ENCODE peak calls at places on chromosome 15, in eight cellular contexts. W is lower lobe of right lung, B is heart right ventricle, I is mesenchymal stem cell, J is testis, T is upper lobe of left lung, U is thoracic aorta, Y is AG04450. H is an unnamed sample. For H3K9me3, the result is how much of the 10 kb centered on the place peaks cover.

GRCh38 chr15:19992428-19992827 is 549.2 kb downstream of the GOLGA6L6 start:
- DNase-seq in Y (no peak), T (no peak), U (no peak), B (no peak), I (no peak), W (no peak), J (no peak), H (no peak)

GRCh38 chr15:65619636-65620290 is 2.0 kb upstream of the SLC24A1 start:
- DNase-seq in Y (no peak), T (no peak), I (no peak), J (no peak), U (no peak), W (no peak), B (no peak), H (no peak)

GRCh38 chr15:95869920-95870319 is 460.6 kb upstream of the NR2F2 start:
- DNase-seq in I (no peak), U (no peak), J (no peak), W (no peak), B (no peak), Y (no peak), T (no peak), H (no peak)

GRCh38 chr15:63945005-63945788 is 101.1 kb downstream of the DAPK2 start:
- DNase-seq in I (peak), J (peak), W (peak), U (no peak), T (peak), Y (no peak), B (peak), H (peak)

GRCh38 chr15:61119556-61119955 is 109.5 kb downstream of the RORA start:
- DNase-seq in U (no peak), W (no peak), J (no peak), I (no peak), Y (no peak), B (no peak), T (no peak), H (no peak)

GRCh38 chr15:67114046-67114445 is 48.6 kb downstream of the SMAD3 start:
- DNase-seq in T (no peak), Y (no peak), W (no peak), J (no peak), U (no peak), B (no peak), I (no peak), H (no peak)

GRCh38 chr15:94238539-94239118 is 7.3 kb downstream of the MCTP2 start:
- DNase-seq in I (no peak), Y (no peak), J (no peak), W (no peak), T (no peak), B (no peak), U (no peak), H (no peak)

GRCh38 chr15:55279746-55280351 is 9.8 kb downstream of the RAB27A start:
- DNase-seq in Y (peak), J (no peak), T (peak), W (no peak), B (no peak), U (no peak), I (peak), H (no peak)

GRCh38 chr15:74242296-74242929 is 6.3 kb downstream of the CCDC33 start:
- DNase-seq in I (peak), B (no peak), J (no peak), U (peak), T (peak), W (no peak), Y (no peak), H (no peak)

GRCh38 chr15:86611392-86612040 is 531.8 kb downstream of the AGBL1 start:
- DNase-seq in T (no peak), B (no peak), I (peak), U (no peak), W (no peak), J (no peak), Y (no peak), H (no peak)

GRCh38 chr15:77497108-77497737 is 76.5 kb downstream of the HMG20A start:
- DNase-seq in T (no peak), U (no peak), J (peak), W (no peak), Y (no peak), I (peak), B (peak), H (no peak)

GRCh38 chr15:85125056-85125661 is 143.5 kb downstream of the PDE8A start:
- DNase-seq in I (peak), T (no peak), B (no peak), W (no peak), U (no peak), Y (no peak), J (no peak), H (no peak)

GRCh38 chr15:66842710-66843441 is 140.8 kb downstream of the SMAD6 start:
- DNase-seq in Y (no peak), J (peak), T (peak), B (peak), U (peak), W (peak), I (peak), H (no peak)

GRCh38 chr15:69780981-69781380 is 316.7 kb downstream of the TLE3 start:
- DNase-seq in T (no peak), W (no peak), J (no peak), U (no peak), I (no peak), B (no peak), Y (no peak), H (no peak)

GRCh38 chr15:71195242-71195641 is 80.0 kb downstream of the THSD4 start:
- DNase-seq in U (no peak), Y (no peak), B (no peak), J (no peak), W (no peak), T (no peak), I (no peak), H (no peak)

GRCh38 chr15:58526647-58527192 is 94.9 kb downstream of the LIPC start:
- DNase-seq in U (no peak), T (peak), B (no peak), W (no peak), J (no peak), I (no peak), Y (no peak), H (no peak)

GRCh38 chr15:56608140-56608778 is 125.0 kb downstream of the ZNF280D start:
- DNase-seq in I (peak), B (no peak), J (no peak), T (no peak), U (no peak), Y (no peak), W (no peak), H (no peak)

GRCh38 chr15:35173444-35174118 is 88.5 kb upstream of the NANOGP8 start:
- DNase-seq in J (no peak), U (no peak), Y (no peak), I (peak), B (no peak), W (no peak), T (no peak), H (no peak)

GRCh38 chr15:76866008-76866407 is 39.1 kb downstream of the SCAPER start:
- DNase-seq in J (no peak), B (no peak), Y (no peak), T (no peak), U (no peak), W (no peak), I (peak), H (no peak)

GRCh38 chr15:77508541-77509505 is 88.1 kb downstream of the HMG20A start:
- DNase-seq in T (peak), I (peak), B (peak), J (peak), Y (no peak), U (no peak), W (peak), H (no peak)

GRCh38 chr15:29925227-29926082 is 103.2 kb upstream of the TJP1 start:
- DNase-seq in T (peak), J (peak), W (peak), Y (peak), I (peak), B (peak), U (no peak), H (no peak)

GRCh38 chr15:84725001-84725491 is 9.1 kb upstream of the SEC11A start:
- DNase-seq in J (peak), B (no peak), Y (no peak), I (no peak), T (peak), U (no peak), W (peak), H (no peak)

GRCh38 chr15:36807134-36807764 is 227.8 kb downstream of the CDIN1 start:
- DNase-seq in B (no peak), Y (no peak), I (no peak), W (no peak), T (no peak), U (no peak), J (no peak), H (no peak)

GRCh38 chr15:52018693-52019393 is at the start of gene MAPK6:
- DNase-seq in I (peak), W (peak), U (peak), B (peak), Y (peak), J (peak), T (peak), H (peak)

GRCh38 chr15:72319360-72319984 is 485 bp downstream of the CELF6 start:
- DNase-seq in J (peak), W (peak), U (no peak), B (peak), Y (no peak), T (peak), I (peak), H (no peak)

GRCh38 chr15:101139986-101140696 is 111.7 kb downstream of the CHSY1 start:
- DNase-seq in Y (no peak), T (no peak), W (peak), I (no peak), J (no peak), U (no peak), B (no peak), H (no peak)

GRCh38 chr15:73150831-73151230 is 98.6 kb downstream of the NEO1 start:
- DNase-seq in I (no peak), J (no peak), T (no peak), Y (no peak), U (no peak), W (no peak), B (no peak), H (no peak)

GRCh38 chr15:99703603-99704443 is 29.4 kb downstream of the LYSMD4 start:
- DNase-seq in T (no peak), U (no peak), Y (peak), B (no peak), J (peak), I (peak), W (no peak), H (no peak)

GRCh38 chr15:78201281-78202190 is 32.8 kb downstream of the ACSBG1 start:
- DNase-seq in U (no peak), B (no peak), T (no peak), Y (no peak), W (peak), J (peak), I (no peak), H (no peak)

GRCh38 chr15:77018796-77019475 is 24.0 kb downstream of the PSTPIP1 start:
- DNase-seq in I (no peak), B (no peak), T (no peak), U (no peak), W (no peak), Y (no peak), J (no peak), H (no peak)

GRCh38 chr15:64232400-64232799 is 69.6 kb upstream of the PPIB start:
- DNase-seq in J (no peak), W (no peak), T (no peak), Y (no peak), U (no peak), B (no peak), I (peak), H (no peak)

GRCh38 chr15:35168464-35168863 is 83.4 kb upstream of the NANOGP8 start:
- DNase-seq in I (peak), Y (peak), T (no peak), W (no peak), B (no peak), J (no peak), U (no peak), H (no peak)

GRCh38 chr15:86854186-86854585 is 774.5 kb downstream of the AGBL1 start:
- DNase-seq in B (no peak), Y (no peak), W (no peak), J (no peak), I (no peak), U (no peak), T (no peak), H (no peak)

GRCh38 chr15:61888074-61888780 is 172.0 kb downstream of the VPS13C start:
- DNase-seq in W (no peak), T (no peak), B (no peak), Y (no peak), I (no peak), J (no peak), U (no peak), H (no peak)

GRCh38 chr15:60763668-60764067 is 284.7 kb upstream of the ICE2 start:
- DNase-seq in W (no peak), B (no peak), J (no peak), I (no peak), T (no peak), U (no peak), Y (no peak), H (no peak)

GRCh38 chr15:57395292-57395691 is 19.0 kb downstream of the CGNL1 start:
- DNase-seq in U (no peak), T (no peak), J (no peak), I (peak), W (no peak), B (no peak), Y (no peak), H (no peak)

GRCh38 chr15:98120561-98120960 is 160.1 kb downstream of the ARRDC4 start:
- DNase-seq in T (no peak), J (no peak), Y (no peak), B (no peak), U (no peak), I (no peak), W (no peak), H (no peak)

GRCh38 chr15:63048986-63049665 is 6.6 kb downstream of the TPM1 start:
- DNase-seq in Y (no peak), J (peak), I (peak), W (peak), B (peak), T (peak), U (no peak), H (no peak)

GRCh38 chr15:79919090-79919748 is 22.4 kb upstream of the MTHFS start:
- DNase-seq in B (no peak), J (no peak), I (no peak), U (no peak), T (no peak), Y (no peak), W (no peak), H (no peak)
- H3K9me3 ChIP-seq in B (half or more), J (under half), I (half or more), U (half or more), T (under half), Y (half or more), W (half or more), H (under half)

DNA sequence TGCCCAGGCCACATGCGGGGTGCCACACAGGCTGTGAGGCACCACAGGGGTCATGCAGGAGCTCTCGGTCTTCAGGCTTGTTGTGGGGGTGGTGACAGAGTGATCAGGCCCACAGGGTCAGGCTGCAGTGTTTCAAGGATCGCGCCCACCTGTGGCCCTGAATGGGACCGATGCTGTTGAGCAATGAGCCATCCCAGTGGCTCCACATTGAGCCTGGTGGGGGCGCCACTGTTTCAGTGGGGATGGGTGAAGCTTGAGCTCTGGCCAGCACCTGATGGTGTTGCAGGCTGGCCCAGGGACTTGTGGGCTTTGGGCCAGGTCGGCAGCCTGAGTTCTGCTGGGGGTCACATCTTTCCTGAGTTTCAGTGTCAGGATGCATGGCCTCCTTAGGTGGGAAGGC is 230.1 kb downstream of the UBE3A start:
- DNase-seq in Y (no peak), U (no peak), J (no peak), T (no peak), W (no peak), B (no peak), I (no peak), H (no peak)
- H3K9me3 ChIP-seq in Y (half or more), U (under half), J (under half), T (under half), W (under half), B (under half), I (under half), H (under half)

GRCh38 chr15:25056484-25057429 is 102.0 kb downstream of the SNRPN start:
- DNase-seq in U (no peak), T (peak), W (no peak), Y (no peak), J (peak), B (no peak), I (no peak), H (no peak)
- H3K9me3 ChIP-seq in U (half or more), T (half or more), W (half or more), Y (half or more), J (under half), B (half or more), I (half or more), H (half or more)

DNA sequence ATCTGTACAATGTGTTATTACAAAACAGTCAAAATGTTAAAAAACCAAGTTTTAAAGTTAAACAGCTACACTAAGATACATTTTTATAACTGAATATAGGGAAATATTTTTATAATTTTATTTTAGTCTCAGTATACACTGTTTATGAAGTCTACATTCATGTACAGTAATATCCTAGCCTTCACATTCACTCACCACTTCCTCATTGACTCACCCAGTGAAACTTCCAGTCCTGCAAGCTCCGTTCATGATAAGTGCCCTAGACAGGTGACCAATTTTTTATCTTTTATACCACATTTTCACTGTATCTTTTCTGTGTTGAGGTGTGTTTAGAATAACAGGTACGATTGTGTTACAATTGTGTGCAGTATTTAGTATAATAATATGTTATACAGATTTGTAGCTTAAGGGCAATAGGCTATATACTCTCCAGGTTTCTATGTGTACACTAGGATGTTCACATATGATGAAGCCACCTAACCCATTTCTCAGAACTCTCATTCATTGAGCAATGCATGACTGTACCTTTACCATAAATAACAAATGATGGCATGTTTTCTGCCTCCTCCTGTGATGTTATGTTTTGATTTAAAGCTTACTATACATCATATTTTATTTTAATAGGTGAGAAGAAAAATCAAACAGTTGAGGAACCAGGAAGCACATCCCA is 388.4 kb upstream of the NDN start:
- DNase-seq in B (no peak), I (no peak), J (no peak), Y (no peak), W (no peak), U (no peak), T (no peak), H (no peak)
- H3K9me3 ChIP-seq in B (under half), I (under half), J (under half), Y (under half), W (under half), U (under half), T (under half), H (under half)

DNA sequence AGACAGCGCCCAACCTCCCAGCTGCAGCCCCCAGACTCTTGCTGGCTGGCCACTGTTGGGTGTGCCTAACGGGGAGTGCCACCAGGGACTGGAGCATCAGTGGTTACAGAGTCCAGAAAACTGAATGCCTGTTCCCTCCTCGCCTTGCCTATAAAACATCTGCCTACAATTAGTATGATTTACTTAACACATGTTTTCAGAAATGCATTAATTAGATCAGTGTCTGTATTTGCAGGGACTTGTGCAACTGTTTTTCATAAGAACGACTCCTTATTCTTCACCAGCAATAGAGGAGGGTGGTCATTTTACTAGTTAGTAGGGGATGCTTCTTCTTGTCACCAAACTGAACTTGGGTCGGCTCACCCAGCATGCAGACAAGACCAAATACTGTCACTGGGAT is 248.7 kb downstream of the GABRG3 start:
- DNase-seq in W (no peak), T (no peak), Y (no peak), U (no peak), J (no peak), I (no peak), B (no peak), H (no peak)
- H3K9me3 ChIP-seq in W (under half), T (under half), Y (under half), U (under half), J (under half), I (under half), B (under half), H (under half)

GRCh38 chr15:25067725-25068309 is 113.0 kb downstream of the SNRPN start:
- DNase-seq in B (no peak), J (no peak), W (no peak), I (no peak), T (no peak), U (no peak), Y (no peak), H (no peak)

GRCh38 chr15:25065876-25066275 is 111.1 kb downstream of the SNRPN start:
- DNase-seq in I (no peak), U (no peak), W (no peak), J (no peak), B (no peak), Y (no peak), T (no peak), H (no peak)

GRCh38 chr15:25070357-25070963 is 115.7 kb downstream of the SNRPN start:
- DNase-seq in T (no peak), W (no peak), J (no peak), I (no peak), U (no peak), Y (no peak), B (no peak), H (no peak)

GRCh38 chr15:25066708-25067107 is 111.9 kb downstream of the SNRPN start:
- DNase-seq in B (no peak), T (no peak), Y (no peak), J (no peak), U (no peak), I (no peak), W (no peak), H (no peak)

DNA sequence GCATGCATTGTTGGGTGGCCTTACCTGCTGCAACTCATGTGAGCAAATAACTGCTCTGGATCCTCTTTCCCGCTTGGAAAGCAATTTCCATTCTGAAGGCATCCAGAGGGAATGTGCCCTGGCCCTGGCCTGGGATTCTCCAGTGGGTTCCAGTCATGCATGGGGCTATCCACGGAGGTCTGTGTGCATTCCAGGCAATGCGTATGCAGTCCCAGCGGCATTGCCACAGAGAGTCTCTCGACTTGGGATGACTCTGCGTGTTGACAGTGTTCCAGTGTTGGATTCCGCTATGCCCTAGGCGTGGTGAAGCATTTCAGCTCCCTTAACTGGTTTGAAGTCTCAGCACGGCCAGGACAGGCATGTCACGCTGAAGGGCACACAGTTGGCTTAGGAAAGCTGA is 113.9 kb downstream of the SNRPN start:
- DNase-seq in T (no peak), B (no peak), U (no peak), W (no peak), Y (no peak), J (no peak), I (no peak), H (no peak)
- H3K9me3 ChIP-seq in T (half or more), B (half or more), U (half or more), W (half or more), Y (half or more), J (under half), I (half or more), H (half or more)

DNA sequence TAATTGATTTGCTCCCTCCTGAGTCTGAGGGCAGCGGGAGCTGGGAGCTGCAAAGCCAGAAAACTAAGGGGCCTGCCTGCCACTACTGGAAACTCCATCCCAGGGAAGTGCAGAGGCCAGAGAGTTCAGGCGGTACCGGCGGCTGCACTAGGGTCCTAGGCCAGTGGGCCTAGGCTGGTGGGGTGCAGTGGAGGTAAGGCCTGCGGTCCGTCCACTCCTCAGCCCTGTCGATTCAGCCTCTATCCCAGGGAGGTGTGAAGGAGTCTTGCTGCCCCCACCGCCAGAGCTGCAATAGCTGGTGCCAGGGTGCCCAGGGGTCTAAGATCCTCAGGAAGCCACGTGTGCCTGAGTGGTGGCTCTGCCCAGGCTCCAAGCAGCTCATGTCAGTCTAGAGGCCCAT is 45.6 kb downstream of the TMCO5A start:
- DNase-seq in I (no peak), Y (no peak), B (no peak), U (no peak), T (no peak), J (no peak), W (no peak), H (no peak)
- H3K9me3 ChIP-seq in I (under half), Y (under half), B (under half), U (under half), T (under half), J (under half), W (under half), H (under half)

GRCh38 chr15:59536553-59536952 is 75.0 kb upstream of the GCNT3 start:
- DNase-seq in W (no peak), T (no peak), U (no peak), J (no peak), I (no peak), B (no peak), Y (no peak), H (no peak)
- H3K9me3 ChIP-seq in W (under half), T (under half), U (under half), J (under half), I (under half), B (under half), Y (under half), H (under half)

H was measured in T-helper 17 cell.